ENCODE peak calls at places on chromosomes 1 and 21, in six cellular contexts. S is IMR-90, O is H9, Z is H1, T is mesenchymal stem cell, I is trophoblast cell. W is an unnamed sample.

GRCh38 chr1:55636691-55637090 is 421.5 kb upstream of the USP24 start:
- DNase-seq in S (peak; percentile 70), O (no peak), Z (no peak), T (no peak), I (peak; percentile 10), W (no peak)

GRCh38 chr1:169118227-169118626 is 11.7 kb downstream of the ATP1B1 start:
- DNase-seq in S (no peak), O (no peak), Z (no peak), T (peak; percentile 34), I (no peak), W (no peak)

GRCh38 chr1:59177756-59178155 is 119.1 kb upstream of the FGGY start:
- DNase-seq in S (no peak), O (no peak), Z (no peak), T (no peak), I (peak; percentile 96), W (no peak)

GRCh38 chr1:116847175-116847574 is 62.5 kb upstream of the PTGFRN start:
- DNase-seq in S (no peak), O (no peak), Z (no peak), T (no peak), I (no peak), W (no peak)

GRCh38 chr1:231040019-231040799 is at the start of gene FAM89A:
- DNase-seq in S (no peak), O (peak; percentile 57), Z (peak; percentile 76), T (peak; percentile 51), I (peak; percentile 46), W (peak; percentile 35)

GRCh38 chr1:77889240-77889637 is 815 bp downstream of the NEXN start:
- DNase-seq in S (peak; percentile 81), O (no peak), Z (no peak), T (peak; percentile 79), I (peak; percentile 33), W (peak; percentile 33)

GRCh38 chr1:24385160-24385939 is 28.2 kb downstream of the STPG1 start:
- DNase-seq in S (peak; percentile 49), O (peak; percentile 74), Z (peak; percentile 77), T (peak; percentile 50), I (no peak), W (no peak)

GRCh38 chr1:153880962-153881361 is 41.8 kb downstream of the GATAD2B start:
- DNase-seq in S (peak; percentile 98), O (no peak), Z (no peak), T (peak; percentile 97), I (peak; percentile 35), W (no peak)

GRCh38 chr21:42581676-42582371 is 68.2 kb downstream of the SLC37A1 start:
- DNase-seq in S (no peak), O (no peak), Z (no peak), T (no peak), I (no peak), W (no peak)

DNA sequence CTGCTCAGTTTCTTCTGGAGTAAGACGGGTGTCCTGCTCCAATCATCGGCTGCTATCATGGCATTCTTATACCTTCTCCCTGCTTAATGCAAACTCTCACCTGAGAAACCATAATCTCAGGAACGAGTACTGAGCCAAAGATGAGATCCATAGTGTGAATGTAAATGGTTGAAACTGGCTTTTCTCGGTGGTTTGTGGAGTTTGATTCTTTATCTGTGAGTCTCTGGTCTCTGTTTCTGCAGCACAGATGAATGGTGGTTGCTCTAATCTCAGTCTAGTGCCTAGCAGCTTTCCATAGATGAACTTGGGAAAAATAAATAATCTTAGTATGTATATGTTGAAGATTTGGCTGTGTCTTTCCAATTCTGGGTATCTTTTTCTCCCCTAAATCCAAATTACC is 274.4 kb downstream of the HHAT start:
- DNase-seq in S (no peak), O (no peak), Z (no peak), T (no peak), I (no peak), W (no peak)
- H3K14ac ChIP-seq in S (no peak overlapping the region), O (no peak overlapping the region), Z (no peak overlapping the region), T (no peak overlapping the region), I (no peak overlapping the region), W (no peak overlapping the region)

GRCh38 chr1:216183007-216183406 is 240.2 kb downstream of the USH2A start:
- DNase-seq in S (peak; percentile 65), O (peak; percentile 75), Z (no peak), T (peak; percentile 45), I (peak; percentile 12), W (peak; percentile 57)
- H3K14ac ChIP-seq in S (no peak overlapping the region), O (no peak overlapping the region), Z (no peak overlapping the region), T (no peak overlapping the region), I (no peak overlapping the region), W (no peak overlapping the region)

GRCh38 chr1:114124644-114125043 is 29.0 kb downstream of the SYT6 start:
- DNase-seq in S (no peak), O (no peak), Z (no peak), T (no peak), I (no peak), W (no peak)
- H3K14ac ChIP-seq in S (no peak overlapping the region), O (no peak overlapping the region), Z (no peak overlapping the region), T (no peak overlapping the region), I (no peak overlapping the region), W (no peak overlapping the region)

DNA sequence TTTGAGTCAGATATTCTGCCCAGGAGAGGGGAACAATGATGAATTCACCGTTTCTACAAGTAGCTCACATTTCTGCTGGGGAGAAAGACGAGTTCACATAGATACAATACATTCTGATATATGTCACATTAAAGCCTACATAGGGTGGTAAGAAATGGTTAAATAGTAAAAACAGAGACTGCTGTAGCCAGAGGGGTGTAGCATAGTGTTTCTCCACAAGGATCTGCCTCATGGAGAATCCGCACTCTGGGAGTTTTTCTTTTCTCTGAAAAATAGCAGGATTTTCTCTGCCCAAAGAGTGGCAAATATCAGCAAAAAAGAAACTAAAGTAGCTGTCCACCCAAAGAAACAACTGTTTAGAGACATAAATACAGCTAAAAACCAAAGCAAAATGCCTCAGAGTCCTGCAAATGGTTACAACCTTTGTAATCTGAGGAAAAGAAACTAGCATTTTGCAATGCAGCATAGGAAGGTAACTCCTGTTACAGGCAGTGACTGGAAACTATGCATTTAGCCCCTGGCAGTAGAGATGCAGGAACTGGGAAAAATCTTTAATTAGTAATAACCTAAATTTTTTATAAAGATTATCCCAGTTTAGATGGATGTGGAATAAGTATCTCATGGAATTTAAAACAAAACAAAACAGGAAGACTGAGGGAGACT is 1126.7 kb upstream of the ADGRL2 start:
- DNase-seq in S (no peak), O (no peak), Z (no peak), T (no peak), I (peak; percentile 7), W (no peak)
- H3K14ac ChIP-seq in S (no peak overlapping the region), O (no peak overlapping the region), Z (no peak overlapping the region), T (no peak overlapping the region), I (no peak overlapping the region), W (no peak overlapping the region)

GRCh38 chr1:35390600-35391494 is 122.3 kb downstream of the ZMYM4 start:
- DNase-seq in S (peak; percentile 26), O (peak; percentile 77), Z (peak; percentile 58), T (no peak), I (no peak), W (no peak)
- H3K14ac ChIP-seq in S (no peak overlapping the region), O (no peak overlapping the region), Z (no peak overlapping the region), T (no peak overlapping the region), I (no peak overlapping the region), W (no peak overlapping the region)

DNA sequence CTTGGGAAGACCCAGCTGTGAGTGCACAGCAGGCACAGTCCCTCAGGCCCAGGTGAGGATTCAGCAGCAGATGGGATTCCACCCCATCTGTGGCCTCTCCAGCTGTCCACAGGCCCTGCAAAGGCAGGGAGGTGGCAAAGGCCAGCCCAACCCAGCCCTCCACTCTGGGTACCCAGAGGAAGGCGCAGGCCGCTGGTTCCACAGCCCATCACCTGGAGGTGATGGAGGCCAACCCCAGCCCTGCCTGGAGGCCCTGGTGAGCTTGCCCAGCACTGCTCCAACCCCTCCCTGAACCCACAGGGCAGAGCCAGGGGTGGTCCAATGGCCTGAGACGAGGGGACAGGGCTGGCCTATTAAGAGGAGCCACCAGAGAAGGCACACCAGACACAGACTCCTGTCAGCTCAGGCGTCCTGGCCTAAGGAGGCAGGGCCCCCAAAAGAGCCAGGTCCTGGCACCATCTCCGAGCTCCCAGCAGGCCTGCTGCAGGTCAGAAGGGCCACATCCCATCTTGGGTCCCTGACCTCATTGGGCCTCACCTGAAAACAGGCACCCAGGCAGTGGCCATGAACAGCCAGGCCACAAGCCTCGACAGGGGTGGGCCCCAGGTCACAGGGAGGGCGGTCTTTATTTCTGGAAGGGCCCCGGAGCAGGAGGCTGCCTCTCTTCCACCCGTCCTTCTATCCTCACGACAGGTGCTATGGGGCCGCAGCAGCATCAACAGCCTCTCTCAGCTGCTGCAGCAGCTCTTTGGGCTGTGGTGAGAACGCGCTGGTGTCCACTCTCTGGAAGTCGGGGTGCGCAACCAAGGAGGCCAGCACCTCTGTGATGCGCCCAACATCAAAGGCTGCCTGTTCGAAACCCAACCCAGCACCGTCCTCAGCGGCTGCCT is 3.2 kb downstream of the JMJD4 start:
- DNase-seq in S (no peak), O (peak; percentile 19), Z (no peak), T (no peak), I (no peak), W (no peak)
- H3K14ac ChIP-seq in S (no peak overlapping the region), O (no peak overlapping the region), Z (no peak overlapping the region), T (no peak overlapping the region), I (no peak overlapping the region), W (no peak overlapping the region)

GRCh38 chr1:177640687-177641086 is 329.2 kb downstream of the SEC16B start:
- DNase-seq in S (no peak), O (no peak), Z (no peak), T (no peak), I (no peak), W (no peak)

GRCh38 chr1:177646757-177647730 is 322.8 kb downstream of the SEC16B start:
- DNase-seq in S (no peak), O (no peak), Z (no peak), T (no peak), I (no peak), W (no peak)

GRCh38 chr1:177648138-177648537 is 321.7 kb downstream of the SEC16B start:
- DNase-seq in S (no peak), O (no peak), Z (no peak), T (no peak), I (no peak), W (no peak)

GRCh38 chr1:177650947-177651346 is 318.9 kb downstream of the SEC16B start:
- DNase-seq in S (no peak), O (no peak), Z (no peak), T (no peak), I (no peak), W (no peak)

DNA sequence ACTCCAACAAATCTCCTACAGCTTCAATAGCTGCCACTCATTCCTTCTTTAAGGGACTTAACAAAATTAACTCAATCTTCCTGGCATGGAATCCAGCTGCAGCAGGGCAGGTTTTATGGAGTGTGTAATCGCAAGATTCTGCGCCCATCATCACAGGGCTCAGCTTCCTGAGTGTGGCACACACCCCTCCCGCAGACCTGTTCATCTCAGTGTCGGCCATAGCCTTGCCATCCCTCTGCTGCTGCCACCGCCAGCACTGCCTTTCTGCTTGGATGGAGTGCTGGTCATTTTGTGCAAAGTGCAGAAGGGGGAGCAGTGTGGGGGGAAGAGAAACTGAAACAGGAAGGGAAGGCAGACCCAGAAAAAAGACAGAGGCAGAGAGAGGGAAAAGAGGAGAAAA is 324.4 kb downstream of the SEC16B start:
- DNase-seq in S (no peak), O (no peak), Z (no peak), T (no peak), I (no peak), W (no peak)
- H3K14ac ChIP-seq in S (no peak overlapping the region), O (no peak overlapping the region), Z (no peak overlapping the region), T (no peak overlapping the region), I (no peak overlapping the region), W (no peak overlapping the region)